ENCODE peak calls at places on chromosomes 6 and 20, in eight cellular contexts. K is GM03348; C is kidney tubule cell; L is stimulated activated CD8-positive, alpha-beta memory T cell treated with anti-CD3 and anti-CD28 coated beads, Interleukin-15, amount 100 ng/mL, for 24 hours; P is frontal cortex; E is uterus; Z is EH; Q is gastrocnemius medialis. R is an unnamed sample.

GRCh38 chr6:24205020-24205492 is 79.0 kb downstream of the NRSN1 start:
- DNase-seq in K (peak), C (peak), L (no peak), P (no peak), E (no peak), Z (peak), Q (no peak), R (no peak)

GRCh38 chr6:106511274-106512047 is 117.8 kb downstream of the RTN4IP1 start:
- DNase-seq in K (peak), C (peak), L (no peak), P (peak), E (no peak), Z (peak), Q (no peak), R (peak)

GRCh38 chr20:64041040-64041780 is 5.2 kb downstream of the C20orf204 start:
- DNase-seq in K (peak), C (no peak), L (no peak), P (no peak), E (no peak), Z (no peak), Q (no peak), R (no peak)

GRCh38 chr20:18224968-18225568 is 63.3 kb upstream of the ZNF133 start:
- DNase-seq in K (peak), C (peak), L (no peak), P (peak), E (no peak), Z (peak), Q (peak), R (no peak)

GRCh38 chr6:161128680-161129196 is 137.2 kb downstream of the MAP3K4 start:
- DNase-seq in K (no peak), C (peak), L (no peak), P (no peak), E (no peak), Z (peak), Q (no peak), R (no peak)

GRCh38 chr20:49765846-49766541 is 46.6 kb upstream of the SLC9A8 start:
- DNase-seq in K (no peak), C (no peak), L (no peak), P (no peak), E (no peak), Z (no peak), Q (no peak), R (no peak)

GRCh38 chr6:48476257-48476656 is 365.3 kb upstream of the PTCHD4 start:
- DNase-seq in K (no peak), C (peak), L (no peak), P (no peak), E (no peak), Z (peak), Q (no peak), R (no peak)

GRCh38 chr6:27836080-27836782 is 76.0 kb downstream of the OR2B2 start:
- DNase-seq in K (no peak), C (no peak), L (no peak), P (no peak), E (no peak), Z (no peak), Q (no peak), R (no peak)

GRCh38 chr6:53616450-53617357 is 48.9 kb downstream of the KLHL31 start:
- DNase-seq in K (no peak), C (peak), L (no peak), P (no peak), E (no peak), Z (no peak), Q (no peak), R (no peak)

GRCh38 chr6:3871939-3872338 is 22.8 kb downstream of the FAM50B start:
- DNase-seq in K (no peak), C (no peak), L (no peak), P (no peak), E (no peak), Z (no peak), Q (no peak), R (no peak)

GRCh38 chr6:1603708-1604346 is 5.9 kb upstream of the FOXC1 start:
- DNase-seq in K (no peak), C (no peak), L (no peak), P (no peak), E (no peak), Z (no peak), Q (no peak), R (no peak)

GRCh38 chr6:43505718-43506117 is 4.4 kb downstream of the LRRC73 start:
- DNase-seq in K (no peak), C (no peak), L (no peak), P (no peak), E (no peak), Z (no peak), Q (no peak), R (no peak)

GRCh38 chr20:19104186-19104585 is 108.3 kb upstream of the SLC24A3 start:
- DNase-seq in K (no peak), C (no peak), L (no peak), P (no peak), E (no peak), Z (no peak), Q (no peak), R (no peak)

GRCh38 chr6:35602133-35602946 is 86.4 kb downstream of the FKBP5 start:
- DNase-seq in K (peak), C (no peak), L (no peak), P (no peak), E (no peak), Z (peak), Q (peak), R (no peak)

R was measured in breast epithelium.